ENCODE peak calls at places on chromosomes 16 and 17, in eight cellular contexts. C, O, R, T, J, Y, P and H are unnamed samples.

GRCh38 chr17:77296769-77297409 is 156.1 kb downstream of the SEC14L1 start:
- DNase-seq in Y (no peak), R (no peak), T (no peak), O (no peak), J (no peak), P (no peak), C (no peak), H (no peak)

GRCh38 chr17:50147841-50148225 is 2.6 kb downstream of the PPP1R9B start:
- DNase-seq in O (no peak), C (no peak), J (no peak), P (no peak), T (peak; percentile 70), Y (no peak), R (no peak), H (no peak)

GRCh38 chr16:83400234-83400633 is 407.5 kb upstream of the HSBP1 start:
- DNase-seq in T (no peak), O (no peak), Y (no peak), R (no peak), J (no peak), P (no peak), C (no peak), H (no peak)

GRCh38 chr17:14693382-14693781 is 392.5 kb downstream of the HS3ST3B1 start:
- DNase-seq in J (no peak), R (no peak), C (no peak), T (no peak), Y (no peak), O (no peak), P (no peak), H (no peak)

GRCh38 chr16:87824991-87825841 is 44.1 kb downstream of the SLC7A5 start:
- DNase-seq in R (no peak), O (no peak), Y (no peak), J (no peak), P (no peak), T (no peak), C (no peak), H (no peak)

GRCh38 chr17:79949646-79950292 is 85.9 kb downstream of the TBC1D16 start:
- DNase-seq in T (peak; percentile 33), O (no peak), Y (no peak), R (no peak), J (no peak), P (no peak), C (no peak), H (no peak)

GRCh38 chr17:48624544-48625501 is 1.3 kb downstream of the HOXB9 start:
- DNase-seq in O (no peak), R (no peak), C (peak; percentile 36), J (no peak), T (peak; percentile 73), P (no peak), Y (peak; percentile 57), H (no peak)

GRCh38 chr16:10114411-10114810 is 67.8 kb downstream of the GRIN2A start:
- DNase-seq in R (no peak), Y (peak; percentile 65), C (no peak), T (no peak), J (no peak), P (peak; percentile 75), O (no peak), H (no peak)

GRCh38 chr17:43768943-43769342 is 9.8 kb downstream of the DUSP3 start:
- DNase-seq in P (no peak), Y (no peak), R (no peak), O (no peak), T (no peak), C (no peak), J (no peak), H (no peak)

GRCh38 chr17:43769426-43769825 is 9.4 kb downstream of the DUSP3 start:
- DNase-seq in P (no peak), J (no peak), T (no peak), R (no peak), Y (no peak), O (no peak), C (no peak), H (no peak)

GRCh38 chr17:43771463-43771862 is 7.3 kb downstream of the DUSP3 start:
- DNase-seq in J (no peak), C (no peak), P (no peak), Y (no peak), R (no peak), O (no peak), T (no peak), H (no peak)

GRCh38 chr17:43768382-43768781 is 9.8 kb upstream of the SOST start:
- DNase-seq in T (no peak), Y (no peak), O (no peak), C (no peak), P (no peak), R (peak; percentile 48), J (no peak), H (no peak)

GRCh38 chr17:43769859-43770258 is 8.9 kb downstream of the DUSP3 start:
- DNase-seq in J (no peak), T (no peak), Y (no peak), O (no peak), R (no peak), P (no peak), C (no peak), H (no peak)
- H3K27ac ChIP-seq in J (no peak overlapping the region), T (no peak overlapping the region), Y (no peak overlapping the region), O (no peak overlapping the region), R (no peak overlapping the region), P (no peak overlapping the region), C (no peak overlapping the region), H (no peak overlapping the region)

GRCh38 chr17:74457146-74457819 is 9.2 kb upstream of the CD300A start:
- DNase-seq in T (peak; percentile 89), C (peak; percentile 85), P (peak; percentile 20), O (peak; percentile 72), Y (peak; percentile 88), J (peak; percentile 30), R (peak; percentile 84), H (no peak)

GRCh38 chr17:74459622-74460021 is 6.8 kb upstream of the CD300A start:
- DNase-seq in T (no peak), R (no peak), J (no peak), Y (no peak), O (no peak), P (no peak), C (no peak), H (no peak)

GRCh38 chr17:74455025-74455585 is 11.3 kb upstream of the CD300A start:
- DNase-seq in P (no peak), T (no peak), C (no peak), J (no peak), Y (no peak), O (no peak), R (peak; percentile 36), H (no peak)

GRCh38 chr17:74458835-74459234 is 7.6 kb upstream of the CD300A start:
- DNase-seq in R (no peak), Y (no peak), C (no peak), P (no peak), J (no peak), O (no peak), T (no peak), H (no peak)

DNA sequence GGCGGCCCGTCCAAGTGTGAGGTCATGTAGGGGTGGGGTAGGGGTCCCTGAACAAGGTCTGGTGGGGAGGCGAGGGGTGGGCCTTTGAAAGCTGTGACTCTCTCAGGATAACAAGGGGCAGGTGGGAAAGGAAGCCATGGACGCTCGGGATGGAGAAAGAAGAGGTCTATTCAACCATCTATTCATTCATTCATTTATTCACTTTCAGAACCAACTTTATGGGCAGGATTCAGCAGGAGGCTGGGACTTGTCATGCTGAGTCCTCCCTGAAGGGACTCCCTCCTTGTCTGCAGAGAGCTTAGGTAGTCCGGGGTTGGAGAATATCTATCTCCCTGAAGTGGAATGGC is 8.6 kb upstream of the CD300A start:
- DNase-seq in Y (no peak), T (no peak), P (no peak), J (no peak), C (no peak), O (no peak), R (no peak), H (no peak)
- H3K27ac ChIP-seq in Y (no peak overlapping the region), T (no peak overlapping the region), P (no peak overlapping the region), J (no peak overlapping the region), C (no peak overlapping the region), O (no peak overlapping the region), R (no peak overlapping the region), H (no peak overlapping the region)

DNA sequence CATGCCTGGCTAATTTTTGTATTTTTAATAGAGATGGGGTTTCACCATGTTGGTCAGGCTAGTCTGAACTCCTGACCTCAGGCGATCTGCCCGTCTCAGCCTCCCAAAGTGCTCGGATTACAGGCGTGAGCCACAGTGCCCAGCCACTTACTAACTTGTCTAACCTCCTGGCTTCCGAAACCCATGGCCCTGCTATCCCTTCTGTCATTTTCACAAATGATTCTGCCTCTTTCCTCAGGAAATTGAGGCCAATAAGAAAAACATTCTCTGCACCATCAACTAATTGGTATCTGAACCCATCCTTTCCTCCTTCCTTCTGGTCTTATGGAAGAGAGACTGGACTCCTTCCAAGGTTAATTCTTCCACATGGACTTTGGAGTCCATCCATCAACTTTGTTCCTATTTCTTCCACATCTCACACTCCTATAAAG is 27.9 kb upstream of the TNRC6A start:
- DNase-seq in O (no peak), P (peak; percentile 71), Y (peak; percentile 49), J (peak; percentile 51), C (no peak), R (no peak), T (no peak), H (no peak)
- H3K27ac ChIP-seq in O (peak overlapping the region; percentile 49), P (peak overlapping the region; percentile 48), Y (peak overlapping the region; percentile 65), J (peak overlapping the region; percentile 84), C (no peak overlapping the region), R (no peak overlapping the region), T (peak overlapping the region; percentile 50), H (no peak overlapping the region)

GRCh38 chr16:11836653-11837244 is 14.6 kb downstream of the RSL1D1 start:
- DNase-seq in J (peak; percentile 87), T (no peak), Y (peak; percentile 32), O (no peak), P (peak; percentile 94), R (no peak), C (no peak), H (no peak)

GRCh38 chr16:11828696-11829095 is 22.6 kb downstream of the RSL1D1 start:
- DNase-seq in P (no peak), T (no peak), Y (no peak), O (no peak), J (no peak), R (no peak), C (no peak), H (no peak)

GRCh38 chr16:11835309-11835708 is 16.0 kb downstream of the RSL1D1 start:
- DNase-seq in J (no peak), T (no peak), Y (no peak), R (no peak), C (no peak), O (no peak), P (no peak), H (no peak)

GRCh38 chr16:11835891-11836652 is 15.3 kb downstream of the RSL1D1 start:
- DNase-seq in T (no peak), O (no peak), R (no peak), P (peak; percentile 69), J (peak; percentile 28), Y (no peak), C (peak; percentile 42), H (no peak)

DNA sequence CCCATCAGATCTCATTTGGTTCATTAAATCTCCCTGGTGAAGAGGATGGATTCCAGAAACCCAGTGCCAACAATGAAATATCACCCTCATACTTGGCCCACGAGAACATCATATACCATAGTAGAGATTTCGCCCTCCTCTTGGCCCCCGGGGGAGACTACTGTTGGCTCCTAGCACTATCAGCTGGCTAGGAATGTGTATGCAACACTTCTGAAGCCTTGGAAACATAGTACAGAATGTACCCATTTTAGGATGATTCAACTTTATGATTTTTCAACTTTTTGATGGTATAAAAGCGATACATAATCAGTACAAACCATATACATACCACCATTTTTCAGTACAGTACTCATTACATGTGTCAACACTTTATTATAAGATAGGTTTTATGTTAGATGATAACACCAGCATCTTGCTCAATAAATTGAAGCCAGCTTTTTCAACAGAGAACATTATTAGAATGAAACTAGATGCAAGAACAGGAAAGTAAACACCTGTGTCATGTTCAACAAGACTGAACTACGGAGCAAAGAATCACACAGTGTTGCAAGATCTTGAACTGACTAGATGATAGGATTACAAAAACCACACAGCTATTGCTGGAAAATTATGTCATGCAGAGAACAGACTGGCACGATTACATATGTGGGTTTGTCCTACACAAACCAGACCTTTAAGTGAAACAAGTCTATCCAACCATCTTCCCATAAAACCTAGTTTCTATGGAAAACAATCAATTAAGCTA is 17.2 kb downstream of the RSL1D1 start:
- DNase-seq in Y (peak; percentile 23), J (peak; percentile 90), O (no peak), R (no peak), P (peak; percentile 75), C (no peak), T (no peak), H (no peak)
- H3K27ac ChIP-seq in Y (no peak overlapping the region), J (no peak overlapping the region), O (no peak overlapping the region), R (no peak overlapping the region), P (no peak overlapping the region), C (no peak overlapping the region), T (no peak overlapping the region), H (no peak overlapping the region)